ENCODE peak calls at places on chromosomes 2 and 18, in five cellular contexts. C is head of caudate nucleus; L is activated CD4-positive, alpha-beta T cell treated with anti-CD3 and anti-CD28 coated beads, Interleukin-2, amount 50 U/mL, for 24 hours; X is AG20443; Q is CD4-positive, CD25-positive, alpha-beta regulatory T cell. R is an unnamed sample.

GRCh38 chr2:202963712-202964111 is 51.0 kb upstream of the NBEAL1 start:
- DNase-seq in X (no peak), L (no peak), Q (no peak), C (no peak), R (no peak)

GRCh38 chr2:102245266-102246151 is 58.7 kb downstream of the IL1RL2 start:
- DNase-seq in X (peak), C (no peak), L (no peak), Q (no peak), R (no peak)

GRCh38 chr2:96565111-96565510 is 28.6 kb downstream of the ARID5A start:
- DNase-seq in Q (no peak), C (no peak), X (no peak), L (no peak), R (no peak)

GRCh38 chr2:31028415-31028814 is 109.8 kb downstream of the GALNT14 start:
- DNase-seq in C (no peak), L (no peak), X (no peak), Q (no peak), R (no peak)

GRCh38 chr18:44954256-44954655 is 273.6 kb downstream of the SETBP1 start:
- DNase-seq in Q (no peak), L (no peak), X (no peak), C (no peak), R (no peak)

GRCh38 chr2:226671177-226671676 is 128.4 kb downstream of the IRS1 start:
- DNase-seq in L (no peak), Q (no peak), C (no peak), X (no peak), R (no peak)

GRCh38 chr2:62792408-62792807 is 86.9 kb downstream of the EHBP1 start:
- DNase-seq in L (no peak), Q (no peak), X (no peak), C (no peak), R (no peak)

GRCh38 chr2:223797811-223798721 is 39.3 kb downstream of the AP1S3 start:
- DNase-seq in C (no peak), L (no peak), X (peak), Q (no peak), R (no peak)

GRCh38 chr2:200397785-200398184 is 91.3 kb downstream of the SPATS2L start:
- DNase-seq in Q (no peak), C (no peak), X (peak), L (no peak), R (no peak)

GRCh38 chr2:52072949-52073348 is 1041.0 kb upstream of the NRXN1 start:
- DNase-seq in L (no peak), Q (no peak), C (no peak), X (no peak), R (no peak)

GRCh38 chr18:42578781-42579180 is 536.7 kb downstream of the RIT2 start:
- DNase-seq in Q (no peak), X (peak), C (no peak), L (no peak), R (no peak)